ENCODE peak calls at places on chromosomes 3 and 15, in ten cellular contexts. H is choroid plexus epithelial cell; G is pons; P is NCI-H187; T is lower leg skin; L is left ventricle myocardium superior; A is H7; F is NCI-H774; R is iPS DF 6.9; Y is stimulated activated CD8-positive, alpha-beta memory T cell treated with anti-CD3 and anti-CD28 coated beads, Interleukin-7, amount 100 ng/mL, for 24 hours. C is an unnamed sample.

GRCh38 chr15:89836255-89837133 is 21.8 kb upstream of the ANPEP start:
- DNase-seq in H (peak), G (peak), P (no peak), T (no peak), L (no peak), A (no peak), F (no peak), R (no peak), Y (no peak), C (peak)

GRCh38 chr3:81105761-81106160 is 655.7 kb downstream of the GBE1 start:
- DNase-seq in H (peak), G (no peak), P (no peak), T (no peak), L (no peak), A (no peak), F (no peak), R (no peak), Y (no peak), C (no peak)

GRCh38 chr15:78216276-78217229 is 17.8 kb downstream of the ACSBG1 start:
- DNase-seq in H (no peak), G (peak), P (no peak), T (peak), L (peak), A (no peak), F (no peak), R (no peak), Y (no peak), C (peak)

GRCh38 chr15:56732881-56733130 is 503 bp downstream of the ZNF280D start:
- DNase-seq in H (no peak), G (peak), P (peak), T (peak), L (no peak), A (no peak), F (no peak), R (no peak), Y (no peak), C (peak)

GRCh38 chr3:128322030-128323022 is 144.4 kb downstream of the DNAJB8 start:
- DNase-seq in H (peak), G (peak), P (peak), T (no peak), L (peak), A (peak), F (no peak), R (peak), Y (peak), C (no peak)

GRCh38 chr3:18389108-18389733 is 35.9 kb downstream of the SATB1 start:
- DNase-seq in H (peak), G (peak), P (no peak), T (no peak), L (no peak), A (peak), F (peak), R (no peak), Y (no peak), C (no peak)

GRCh38 chr3:136067211-136067610 is 101.7 kb downstream of the PPP2R3A start:
- DNase-seq in H (no peak), G (no peak), P (no peak), T (no peak), L (no peak), A (no peak), F (no peak), R (no peak), Y (no peak), C (no peak)

GRCh38 chr3:16317561-16317945 is 52.5 kb downstream of the OXNAD1 start:
- DNase-seq in H (no peak), G (no peak), P (no peak), T (no peak), L (no peak), A (no peak), F (no peak), R (no peak), Y (no peak), C (no peak)

GRCh38 chr3:170809021-170809974 is 60.7 kb downstream of the RPL22L1 start:
- DNase-seq in H (peak), G (peak), P (peak), T (no peak), L (no peak), A (peak), F (peak), R (peak), Y (no peak), C (no peak)

GRCh38 chr15:60704717-60705116 is 225.8 kb upstream of the ICE2 start:
- DNase-seq in H (no peak), G (no peak), P (no peak), T (no peak), L (no peak), A (no peak), F (no peak), R (no peak), Y (no peak), C (no peak)

GRCh38 chr15:91338763-91339162 is 238.7 kb downstream of the SV2B start:
- DNase-seq in H (peak), G (no peak), P (no peak), T (no peak), L (no peak), A (peak), F (no peak), R (peak), Y (no peak), C (no peak)

GRCh38 chr3:105260385-105260784 is 106.3 kb upstream of the ALCAM start:
- DNase-seq in H (no peak), G (no peak), P (no peak), T (no peak), L (no peak), A (no peak), F (no peak), R (no peak), Y (no peak), C (no peak)

GRCh38 chr3:124635169-124635539 is 95.1 kb upstream of the UMPS start:
- DNase-seq in H (no peak), G (no peak), P (no peak), T (no peak), L (no peak), A (no peak), F (no peak), R (no peak), Y (no peak), C (no peak)

GRCh38 chr15:75056036-75056435 is 32.6 kb downstream of the PPCDC start:
- DNase-seq in H (no peak), G (no peak), P (no peak), T (no peak), L (no peak), A (no peak), F (no peak), R (no peak), Y (no peak), C (no peak)

GRCh38 chr3:83968386-83968785 is 990.4 kb upstream of the CADM2 start:
- DNase-seq in H (peak), G (no peak), P (no peak), T (no peak), L (no peak), A (no peak), F (peak), R (no peak), Y (no peak), C (no peak)

GRCh38 chr15:50180091-50180490 is 1.9 kb upstream of the SLC27A2 start:
- DNase-seq in H (no peak), G (no peak), P (no peak), T (no peak), L (no peak), A (no peak), F (no peak), R (no peak), Y (no peak), C (no peak)

GRCh38 chr3:55309336-55309735 is 177.8 kb downstream of the WNT5A start:
- DNase-seq in H (peak), G (no peak), P (no peak), T (no peak), L (no peak), A (no peak), F (no peak), R (no peak), Y (no peak), C (no peak)

GRCh38 chr15:93288718-93289117 is 199.7 kb upstream of the RGMA start:
- DNase-seq in H (no peak), G (peak), P (no peak), T (no peak), L (no peak), A (peak), F (no peak), R (no peak), Y (no peak), C (no peak)

GRCh38 chr15:88021601-88022000 is 234.9 kb downstream of the NTRK3 start:
- DNase-seq in H (no peak), G (no peak), P (no peak), T (no peak), L (no peak), A (no peak), F (no peak), R (no peak), Y (no peak), C (no peak)